ENCODE peak calls at places on chromosome 3, in seven cellular contexts. U is AG04450; P is pancreas; W is ovary; O is upper lobe of right lung; V is WERI-Rb-1; Z is CD8-positive, alpha-beta T cell. N is an unnamed sample. For H3K27me3, the result is how much of the 10 kb centered on the place peaks cover.

GRCh38 chr3:42691861-42692666 is 6.7 kb downstream of the KLHL40 start:
- DNase-seq in U (no peak), P (no peak), W (peak), O (peak), V (peak), Z (no peak), N (no peak)

GRCh38 chr3:127108796-127109195 is 84.1 kb upstream of the PRR23E start:
- DNase-seq in U (no peak), P (no peak), W (no peak), O (no peak), V (no peak), Z (no peak), N (no peak)

GRCh38 chr3:197317250-197317963 is 19.0 kb upstream of the DLG1 start:
- DNase-seq in U (no peak), P (no peak), W (no peak), O (no peak), V (no peak), Z (no peak), N (no peak)

GRCh38 chr3:99665017-99665416 is 26.6 kb downstream of the COL8A1 start:
- DNase-seq in U (no peak), P (no peak), W (no peak), O (no peak), V (no peak), Z (no peak), N (no peak)

GRCh38 chr3:162743091-162743490 is 1246.5 kb downstream of the OTOL1 start:
- DNase-seq in U (no peak), P (no peak), W (no peak), O (no peak), V (no peak), Z (no peak), N (no peak)

GRCh38 chr3:137761099-137761562 is 3.0 kb upstream of the SOX14 start:
- DNase-seq in U (no peak), P (peak), W (no peak), O (no peak), V (no peak), Z (no peak), N (no peak)

GRCh38 chr3:85821130-85821756 is 862.5 kb downstream of the CADM2 start:
- DNase-seq in U (no peak), P (no peak), W (no peak), O (no peak), V (peak), Z (no peak), N (peak)

GRCh38 chr3:124781706-124782376 is 51.6 kb downstream of the UMPS start:
- DNase-seq in U (no peak), P (no peak), W (no peak), O (no peak), V (no peak), Z (no peak), N (no peak)

GRCh38 chr3:632571-633170 is 436.1 kb downstream of the CHL1 start:
- DNase-seq in U (no peak), P (no peak), W (no peak), O (no peak), V (peak), Z (no peak), N (peak)

GRCh38 chr3:151169700-151170224 is 33.3 kb downstream of the GPR171 start:
- DNase-seq in U (no peak), P (no peak), W (no peak), O (peak), V (no peak), Z (no peak), N (no peak)

GRCh38 chr3:30699927-30700326 is 93.5 kb downstream of the TGFBR2 start:
- DNase-seq in U (no peak), P (no peak), W (no peak), O (no peak), V (no peak), Z (no peak), N (no peak)

GRCh38 chr3:98778852-98779379 is 15.8 kb downstream of the ST3GAL6 start:
- DNase-seq in U (peak), P (no peak), W (no peak), O (no peak), V (no peak), Z (no peak), N (peak)

GRCh38 chr3:42819351-42819965 is 10.2 kb downstream of the ACKR2 start:
- DNase-seq in U (no peak), P (no peak), W (no peak), O (no peak), V (no peak), Z (no peak), N (no peak)

GRCh38 chr3:71290301-71290700 is 293.2 kb downstream of the FOXP1 start:
- DNase-seq in U (no peak), P (no peak), W (no peak), O (no peak), V (no peak), Z (no peak), N (no peak)

GRCh38 chr3:71087109-71088018 is 496.2 kb downstream of the FOXP1 start:
- DNase-seq in U (no peak), P (no peak), W (no peak), O (no peak), V (no peak), Z (peak), N (no peak)

GRCh38 chr3:10737785-10738184 is 78.2 kb upstream of the SLC6A11 start:
- DNase-seq in U (no peak), P (no peak), W (no peak), O (no peak), V (no peak), Z (no peak), N (no peak)

GRCh38 chr3:108133858-108134554 is 43.2 kb upstream of the CD47 start:
- DNase-seq in U (no peak), P (no peak), W (no peak), O (no peak), V (no peak), Z (no peak), N (no peak)

GRCh38 chr3:157390713-157391515 is 45.7 kb upstream of the PTX3 start:
- DNase-seq in U (no peak), P (peak), W (no peak), O (no peak), V (no peak), Z (no peak), N (no peak)

GRCh38 chr3:31010491-31010890 is 116.0 kb upstream of the GADL1 start:
- DNase-seq in U (no peak), P (no peak), W (no peak), O (no peak), V (no peak), Z (no peak), N (no peak)

GRCh38 chr3:56133423-56133822 is 334.8 kb downstream of the ERC2 start:
- DNase-seq in U (no peak), P (no peak), W (no peak), O (no peak), V (no peak), Z (no peak), N (no peak)

GRCh38 chr3:64355473-64355872 is 130.2 kb upstream of the PRICKLE2 start:
- DNase-seq in U (no peak), P (no peak), W (no peak), O (no peak), V (peak), Z (no peak), N (peak)

GRCh38 chr3:170049146-170050000 is 11.6 kb downstream of the GPR160 start:
- DNase-seq in U (no peak), P (peak), W (no peak), O (no peak), V (no peak), Z (no peak), N (no peak)

DNA sequence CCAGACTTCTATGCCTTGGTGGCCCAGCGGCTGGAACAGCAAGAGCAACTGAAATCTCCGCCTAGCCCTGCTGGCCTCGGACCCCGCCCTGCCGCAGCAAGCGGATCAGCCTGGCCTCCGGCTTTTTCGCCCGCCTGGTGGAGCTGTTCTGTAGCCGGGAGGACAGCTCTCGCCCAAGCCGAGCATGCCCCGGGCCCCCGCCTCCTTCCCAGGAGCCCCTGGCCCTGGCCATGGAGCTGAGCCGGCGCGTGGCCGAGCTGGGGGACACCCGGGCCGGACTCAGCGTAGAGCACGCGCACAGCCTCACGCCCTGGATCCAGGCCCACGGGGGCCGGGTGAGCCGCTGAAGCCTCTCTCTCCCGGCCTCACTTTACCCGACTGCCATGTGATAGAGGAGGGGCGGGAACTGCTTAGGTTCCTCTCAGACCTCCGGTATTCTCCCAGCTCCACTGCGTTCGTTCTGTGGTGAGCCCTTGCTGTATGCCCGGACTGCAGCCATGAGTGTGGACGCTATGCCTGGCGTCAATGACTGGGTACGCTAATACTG is 24.1 kb upstream of the MRPL3 start:
- DNase-seq in U (no peak), P (peak), W (peak), O (peak), V (no peak), Z (no peak), N (no peak)
- H3K4me3 ChIP-seq in U (peak), P (peak), W (no peak), O (peak), V (no peak), Z (no peak), N (no peak)

GRCh38 chr3:51538115-51538458 is 432 bp upstream of the RAD54L2 start:
- DNase-seq in U (no peak), P (no peak), W (no peak), O (no peak), V (peak), Z (peak), N (no peak)

GRCh38 chr3:51535146-51536019 is 3.1 kb upstream of the RAD54L2 start:
- DNase-seq in U (no peak), P (no peak), W (no peak), O (no peak), V (no peak), Z (no peak), N (no peak)

GRCh38 chr3:51539291-51539891 is 872 bp downstream of the RAD54L2 start:
- DNase-seq in U (no peak), P (no peak), W (no peak), O (no peak), V (peak), Z (peak), N (peak)

GRCh38 chr3:51544011-51544775 is 5.7 kb downstream of the RAD54L2 start:
- DNase-seq in U (no peak), P (no peak), W (no peak), O (no peak), V (no peak), Z (no peak), N (no peak)

DNA sequence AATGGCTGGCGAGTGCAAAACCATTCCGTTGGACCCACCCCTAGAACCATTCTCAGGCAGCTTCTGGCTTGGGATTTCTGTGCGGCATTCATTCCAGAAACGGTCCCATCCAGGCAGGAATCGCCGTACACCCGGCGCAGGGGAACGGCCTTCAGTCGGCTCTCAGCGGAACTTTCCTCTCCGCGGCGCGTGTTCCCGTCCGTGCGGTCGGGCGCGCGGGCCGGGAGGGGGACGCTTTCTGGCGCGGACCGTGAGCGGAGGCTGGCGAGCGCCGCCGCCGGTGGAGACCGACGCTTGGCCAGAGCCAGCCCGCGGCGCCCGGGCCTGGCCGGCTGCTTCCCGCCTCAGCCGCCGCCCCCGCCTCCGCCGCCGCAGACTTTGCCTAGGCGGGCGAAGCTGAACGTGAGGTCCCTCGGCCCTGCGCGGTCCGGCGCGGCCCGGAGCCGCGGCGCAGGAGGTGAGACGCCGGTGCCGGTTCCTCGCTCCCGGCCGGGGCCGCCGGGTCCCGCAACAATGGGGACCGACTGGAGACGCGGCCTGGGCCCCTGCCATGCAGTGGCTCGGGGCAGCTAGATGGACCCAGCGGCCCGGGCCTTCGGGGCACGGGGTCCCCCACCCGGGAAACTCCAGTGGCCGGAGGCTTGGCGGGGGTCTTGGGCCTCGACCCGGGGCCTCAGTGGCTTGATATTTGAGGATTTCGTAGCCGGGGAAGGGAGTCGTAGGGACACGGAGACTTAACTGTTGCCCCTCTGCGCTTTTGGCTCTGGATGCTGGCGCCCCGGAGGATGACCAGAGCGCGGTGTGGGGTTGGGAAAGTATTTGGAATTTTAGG is at the start of gene RAD54L2:
- DNase-seq in U (peak), P (peak), W (peak), O (peak), V (peak), Z (peak), N (peak)
- TF ChIP-seq CTCF in U (no peak), P (peak), W (no peak), O (peak), V (peak), Z (peak), N (no peak)

DNA sequence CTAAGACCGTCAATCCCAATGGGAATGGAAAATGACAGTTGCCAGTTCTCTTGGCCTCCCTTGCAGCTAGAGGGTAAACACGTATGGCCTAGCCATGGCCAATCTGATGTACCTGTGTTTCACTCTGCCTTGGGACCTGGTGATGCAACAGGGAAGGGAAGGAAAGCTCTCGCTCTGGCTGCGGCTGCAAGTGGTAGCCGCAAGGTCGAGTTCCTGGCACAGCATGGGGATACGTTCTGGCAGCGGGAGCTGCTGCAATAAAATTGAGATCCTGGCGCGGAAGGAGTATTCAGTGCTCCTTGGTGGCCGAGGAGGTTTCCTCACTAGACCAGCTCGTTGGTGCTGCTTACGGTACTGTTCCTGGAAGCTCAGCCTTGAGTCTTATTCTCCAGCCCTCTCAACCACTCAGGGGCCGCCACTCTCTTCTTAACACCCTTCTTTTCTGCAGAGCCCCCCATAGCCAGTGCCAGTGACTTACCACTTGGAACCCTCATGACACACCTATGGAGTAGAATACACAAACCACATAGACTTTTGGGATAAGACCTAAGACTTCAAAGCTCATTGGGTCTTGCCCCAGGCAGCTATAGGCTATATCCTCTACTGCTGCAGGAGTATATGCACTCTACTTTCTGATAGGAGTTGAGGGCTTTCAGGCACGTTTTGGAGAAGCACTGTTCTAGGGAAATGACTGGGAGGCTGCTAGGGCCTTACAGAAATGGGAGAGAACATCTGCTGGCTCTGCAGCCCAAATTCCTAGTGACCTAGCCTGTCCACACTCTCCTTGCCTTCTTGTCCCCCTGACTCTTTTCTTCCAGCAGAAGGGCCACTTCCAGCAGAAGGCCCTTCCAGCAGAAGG is 2.7 kb downstream of the KY start:
- DNase-seq in U (no peak), P (no peak), W (no peak), O (no peak), V (no peak), Z (no peak), N (no peak)
- H3K27me3 ChIP-seq in U (under half), P (under half), W (under half), O (under half), V (under half), Z (under half), N (under half)

DNA sequence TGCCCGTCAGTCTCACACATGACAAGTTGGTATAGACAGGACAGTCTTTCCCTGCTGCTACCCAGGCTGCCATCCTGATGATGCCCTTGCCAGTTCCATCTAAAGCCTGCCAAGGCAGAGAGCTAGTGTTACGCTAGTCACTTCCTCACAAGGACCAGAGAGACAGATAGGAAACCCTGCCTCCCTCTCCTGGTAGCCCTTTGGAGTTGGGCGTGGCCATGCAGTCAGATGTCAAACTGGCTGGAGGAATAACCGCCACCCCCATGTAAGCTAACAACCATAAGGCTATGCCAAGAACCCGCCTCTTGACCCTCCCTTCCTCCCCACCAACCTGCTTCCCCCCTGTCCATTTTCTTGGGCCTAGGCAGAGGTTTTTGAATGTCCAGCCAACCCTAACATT is 2.8 kb downstream of the TMEM115 start:
- DNase-seq in U (no peak), P (no peak), W (no peak), O (no peak), V (no peak), Z (no peak), N (no peak)
- H3K4me3 ChIP-seq in U (peak), P (peak), W (peak), O (peak), V (no peak), Z (peak), N (no peak)